ENCODE peak calls at places on chromosomes 7 and 10, in four cellular contexts. One of them, this sample, is unnamed.

GRCh38 chr7:36979810-36980248 is 255.5 kb upstream of the AOAH start:
- DNase-seq in heart left ventricle: no peak
- DNase-seq in stomach: no peak
- DNase-seq in right lobe of liver: no peak
- DNase-seq in this sample: peak; percentile 40

GRCh38 chr7:127782550-127783266 is 130.7 kb downstream of the SND1 start:
- DNase-seq in heart left ventricle: no peak
- DNase-seq in stomach: no peak
- DNase-seq in right lobe of liver: no peak
- DNase-seq in this sample: no peak

GRCh38 chr7:127751723-127752448 is 99.9 kb downstream of the SND1 start:
- DNase-seq in heart left ventricle: no peak
- DNase-seq in stomach: peak; percentile 26
- DNase-seq in right lobe of liver: peak; percentile 71
- DNase-seq in this sample: peak; percentile 58

GRCh38 chr7:117249696-117250095 is 73.2 kb downstream of the WNT2 start:
- DNase-seq in right lobe of liver: no peak
- DNase-seq in heart left ventricle: no peak
- DNase-seq in stomach: no peak
- DNase-seq in this sample: no peak

GRCh38 chr10:3426190-3426845 is 253.7 kb upstream of the PITRM1 start:
- DNase-seq in right lobe of liver: no peak
- DNase-seq in heart left ventricle: no peak
- DNase-seq in stomach: no peak
- DNase-seq in this sample: no peak

GRCh38 chr10:112189465-112189864 is 5.9 kb upstream of the GPAM start:
- DNase-seq in heart left ventricle: no peak
- DNase-seq in right lobe of liver: no peak
- DNase-seq in stomach: no peak
- DNase-seq in this sample: no peak

GRCh38 chr7:155590215-155591023 is 44.1 kb upstream of the CNPY1 start:
- DNase-seq in heart left ventricle: no peak
- DNase-seq in stomach: peak; percentile 66
- DNase-seq in right lobe of liver: peak; percentile 82
- DNase-seq in this sample: peak; percentile 44

GRCh38 chr7:158378978-158379377 is 208.6 kb downstream of the PTPRN2 start:
- DNase-seq in stomach: no peak
- DNase-seq in right lobe of liver: no peak
- DNase-seq in heart left ventricle: no peak
- DNase-seq in this sample: no peak

GRCh38 chr7:157337316-157338149 is 729 bp downstream of the DNAJB6 start:
- DNase-seq in stomach: peak; percentile 76
- DNase-seq in right lobe of liver: peak; percentile 77
- DNase-seq in heart left ventricle: peak; percentile 70
- DNase-seq in this sample: peak; percentile 73

GRCh38 chr10:1559731-1560130 is 177.6 kb downstream of the ADARB2 start:
- DNase-seq in right lobe of liver: no peak
- DNase-seq in stomach: no peak
- DNase-seq in heart left ventricle: no peak
- DNase-seq in this sample: no peak

GRCh38 chr7:90119178-90119971 is 34.9 kb upstream of the STEAP1 start:
- DNase-seq in right lobe of liver: peak; percentile 60
- DNase-seq in heart left ventricle: peak; percentile 32
- DNase-seq in stomach: no peak
- DNase-seq in this sample: peak; percentile 59

GRCh38 chr10:62071846-62072281 is 170.4 kb downstream of the ARID5B start:
- DNase-seq in right lobe of liver: no peak
- DNase-seq in stomach: no peak
- DNase-seq in heart left ventricle: no peak
- DNase-seq in this sample: no peak

GRCh38 chr7:121800916-121801675 is 71.9 kb upstream of the PTPRZ1 start:
- DNase-seq in stomach: no peak
- DNase-seq in heart left ventricle: no peak
- DNase-seq in right lobe of liver: no peak
- DNase-seq in this sample: no peak

GRCh38 chr7:39659356-39660013 is 36.1 kb downstream of the RALA start:
- DNase-seq in heart left ventricle: no peak
- DNase-seq in stomach: no peak
- DNase-seq in right lobe of liver: no peak
- DNase-seq in this sample: no peak

GRCh38 chr7:47833211-47833610 is 115.1 kb downstream of the PKD1L1 start:
- DNase-seq in heart left ventricle: no peak
- DNase-seq in stomach: no peak
- DNase-seq in right lobe of liver: no peak
- DNase-seq in this sample: no peak

GRCh38 chr10:107168739-107169138 is 4.2 kb upstream of the SORCS1 start:
- DNase-seq in right lobe of liver: no peak
- DNase-seq in heart left ventricle: no peak
- DNase-seq in stomach: no peak
- DNase-seq in this sample: no peak

GRCh38 chr7:117800406-117800805 is 72.8 kb downstream of the CTTNBP2 start:
- DNase-seq in stomach: no peak
- DNase-seq in right lobe of liver: no peak
- DNase-seq in heart left ventricle: no peak
- DNase-seq in this sample: no peak

GRCh38 chr10:55441777-55442176 is 640.7 kb upstream of the PCDH15 start:
- DNase-seq in stomach: no peak
- DNase-seq in heart left ventricle: no peak
- DNase-seq in right lobe of liver: no peak
- DNase-seq in this sample: no peak

GRCh38 chr10:44924261-44925040 is 13.3 kb downstream of the TMEM72 start:
- DNase-seq in heart left ventricle: no peak
- DNase-seq in right lobe of liver: no peak
- DNase-seq in stomach: no peak
- DNase-seq in this sample: peak; percentile 12

GRCh38 chr7:132575336-132575986 is 809 bp downstream of the PLXNA4 start:
- DNase-seq in stomach: no peak
- DNase-seq in right lobe of liver: no peak
- DNase-seq in heart left ventricle: peak; percentile 58
- DNase-seq in this sample: peak; percentile 71

GRCh38 chr7:6636741-6637543 is at the start of gene ZNF316:
- DNase-seq in right lobe of liver: peak; percentile 78
- DNase-seq in stomach: peak; percentile 69
- DNase-seq in heart left ventricle: peak; percentile 72
- DNase-seq in this sample: peak; percentile 69

GRCh38 chr10:131911451-131911850 is 10.6 kb downstream of the PPP2R2D start:
- DNase-seq in stomach: no peak
- DNase-seq in heart left ventricle: no peak
- DNase-seq in right lobe of liver: no peak
- DNase-seq in this sample: no peak
- H3K4me3 ChIP-seq in stomach: no peak overlapping the region
- H3K4me3 ChIP-seq in heart left ventricle: no peak overlapping the region
- H3K4me3 ChIP-seq in right lobe of liver: no peak overlapping the region
- H3K4me3 ChIP-seq in this sample: no peak overlapping the region

DNA sequence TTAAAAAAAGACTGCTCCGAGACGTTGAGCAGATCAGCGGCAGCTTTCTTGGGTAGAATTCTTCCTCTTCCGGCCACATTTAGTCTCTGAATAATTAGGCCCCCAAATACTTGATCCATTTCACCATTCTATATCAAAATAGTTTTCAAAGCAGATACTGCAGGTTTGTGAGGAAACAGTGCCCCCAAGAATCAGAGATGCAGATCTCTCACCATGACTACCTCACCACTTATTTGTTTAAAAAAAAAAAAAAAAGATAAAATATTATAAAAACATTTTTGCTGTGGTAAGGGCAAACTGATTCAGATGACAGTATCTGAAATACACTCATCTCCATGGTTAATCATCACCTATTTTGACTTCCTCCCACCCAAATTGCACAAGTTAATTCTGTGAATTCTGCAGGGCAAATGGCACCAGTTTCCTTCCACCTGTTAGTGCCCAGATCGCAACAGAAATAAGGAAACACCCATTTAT is 210.4 kb downstream of the FAM107B start:
- DNase-seq in heart left ventricle: no peak
- DNase-seq in stomach: no peak
- DNase-seq in right lobe of liver: no peak
- DNase-seq in this sample: no peak
- TF ChIP-seq POLR2A in heart left ventricle: no peak
- TF ChIP-seq POLR2A in stomach: no peak
- TF ChIP-seq POLR2A in right lobe of liver: peak; percentile 57
- TF ChIP-seq POLR2A in this sample: no peak

GRCh38 chr7:1431226-1431625 is 28.0 kb downstream of the MICALL2 start:
- DNase-seq in stomach: no peak
- DNase-seq in right lobe of liver: no peak
- DNase-seq in heart left ventricle: no peak
- DNase-seq in this sample: peak; percentile 22

GRCh38 chr7:1431644-1432380 is 27.5 kb downstream of the MICALL2 start:
- DNase-seq in heart left ventricle: no peak
- DNase-seq in right lobe of liver: no peak
- DNase-seq in stomach: no peak
- DNase-seq in this sample: no peak

GRCh38 chr7:1434165-1434718 is 25.0 kb downstream of the MICALL2 start:
- DNase-seq in heart left ventricle: no peak
- DNase-seq in stomach: no peak
- DNase-seq in right lobe of liver: no peak
- DNase-seq in this sample: no peak

GRCh38 chr7:1433128-1433920 is 25.9 kb downstream of the MICALL2 start:
- DNase-seq in right lobe of liver: no peak
- DNase-seq in stomach: no peak
- DNase-seq in heart left ventricle: no peak
- DNase-seq in this sample: no peak

DNA sequence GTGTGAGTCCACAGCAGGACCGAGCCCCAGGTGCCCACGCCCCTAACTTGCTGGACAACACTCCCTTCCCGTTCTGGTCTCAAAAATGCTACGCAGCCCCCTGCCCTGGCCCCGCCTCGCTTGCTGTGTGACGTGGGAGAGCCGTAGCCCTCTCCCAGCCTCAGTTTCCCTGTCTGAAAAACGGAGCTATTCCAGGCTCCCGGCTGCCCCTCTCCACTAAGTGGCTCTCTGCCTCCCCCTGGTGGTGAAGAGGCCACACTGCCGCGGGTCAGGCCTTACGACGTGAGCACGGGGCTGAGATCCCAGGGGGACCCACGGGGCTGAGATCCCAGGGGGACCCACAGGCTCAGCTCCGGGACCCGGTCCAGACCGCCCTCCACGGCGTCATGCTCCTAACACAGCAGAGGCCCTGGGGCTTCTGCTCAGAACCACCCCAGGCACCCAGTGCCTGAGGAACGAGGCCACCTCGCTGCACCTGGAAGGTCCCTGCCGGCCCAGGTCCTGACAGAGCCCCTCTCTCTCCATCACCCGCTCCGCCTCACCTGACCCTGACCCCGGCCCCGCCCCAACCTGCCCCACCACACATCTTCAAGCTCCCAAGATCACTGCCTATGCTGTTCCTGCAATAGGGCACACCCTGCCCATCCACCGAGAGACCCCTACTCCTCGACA is 26.7 kb downstream of the MICALL2 start:
- DNase-seq in right lobe of liver: peak; percentile 81
- DNase-seq in heart left ventricle: peak; percentile 66
- DNase-seq in stomach: peak; percentile 82
- DNase-seq in this sample: peak; percentile 56
- TF ChIP-seq CTCF in right lobe of liver: peak; percentile 96
- TF ChIP-seq CTCF in heart left ventricle: peak; percentile 98
- TF ChIP-seq CTCF in stomach: no peak
- TF ChIP-seq CTCF in this sample: peak; percentile 90

GRCh38 chr7:134831862-134832261 is 52.4 kb downstream of the CALD1 start:
- DNase-seq in stomach: no peak
- DNase-seq in right lobe of liver: no peak
- DNase-seq in heart left ventricle: peak; percentile 27
- DNase-seq in this sample: no peak
- H3K4me3 ChIP-seq in stomach: no peak overlapping the region
- H3K4me3 ChIP-seq in right lobe of liver: no peak overlapping the region
- H3K4me3 ChIP-seq in heart left ventricle: peak overlapping the region; percentile 29
- H3K4me3 ChIP-seq in this sample: no peak overlapping the region

GRCh38 chr10:99854860-99855259 is 72.4 kb downstream of the ABCC2 start:
- DNase-seq in stomach: no peak
- DNase-seq in right lobe of liver: no peak
- DNase-seq in heart left ventricle: peak; percentile 20
- DNase-seq in this sample: no peak

GRCh38 chr10:99858849-99859248 is 76.4 kb downstream of the ABCC2 start:
- DNase-seq in right lobe of liver: no peak
- DNase-seq in stomach: no peak
- DNase-seq in heart left ventricle: no peak
- DNase-seq in this sample: no peak

GRCh38 chr10:99852481-99853213 is 70.2 kb downstream of the ABCC2 start:
- DNase-seq in heart left ventricle: no peak
- DNase-seq in stomach: no peak
- DNase-seq in right lobe of liver: no peak
- DNase-seq in this sample: no peak

GRCh38 chr10:99853655-99854054 is 71.2 kb downstream of the ABCC2 start:
- DNase-seq in right lobe of liver: no peak
- DNase-seq in heart left ventricle: no peak
- DNase-seq in stomach: no peak
- DNase-seq in this sample: no peak

GRCh38 chr10:99855479-99856071 is 73.1 kb downstream of the ABCC2 start:
- DNase-seq in heart left ventricle: no peak
- DNase-seq in stomach: no peak
- DNase-seq in right lobe of liver: no peak
- DNase-seq in this sample: no peak
- TF ChIP-seq POLR2A in heart left ventricle: no peak
- TF ChIP-seq POLR2A in stomach: no peak
- TF ChIP-seq POLR2A in right lobe of liver: no peak
- TF ChIP-seq POLR2A in this sample: no peak

GRCh38 chr10:43881657-43882056 is 233.0 kb upstream of the ZNF32 start:
- DNase-seq in right lobe of liver: no peak
- DNase-seq in stomach: no peak
- DNase-seq in heart left ventricle: no peak
- DNase-seq in this sample: no peak

GRCh38 chr10:43884516-43885105 is 235.9 kb upstream of the ZNF32 start:
- DNase-seq in stomach: no peak
- DNase-seq in heart left ventricle: no peak
- DNase-seq in right lobe of liver: no peak
- DNase-seq in this sample: no peak

GRCh38 chr10:43885252-43885651 is 236.6 kb upstream of the ZNF32 start:
- DNase-seq in heart left ventricle: no peak
- DNase-seq in right lobe of liver: no peak
- DNase-seq in stomach: no peak
- DNase-seq in this sample: no peak

GRCh38 chr10:43888551-43888950 is 239.9 kb upstream of the ZNF32 start:
- DNase-seq in stomach: no peak
- DNase-seq in heart left ventricle: no peak
- DNase-seq in right lobe of liver: no peak
- DNase-seq in this sample: no peak

DNA sequence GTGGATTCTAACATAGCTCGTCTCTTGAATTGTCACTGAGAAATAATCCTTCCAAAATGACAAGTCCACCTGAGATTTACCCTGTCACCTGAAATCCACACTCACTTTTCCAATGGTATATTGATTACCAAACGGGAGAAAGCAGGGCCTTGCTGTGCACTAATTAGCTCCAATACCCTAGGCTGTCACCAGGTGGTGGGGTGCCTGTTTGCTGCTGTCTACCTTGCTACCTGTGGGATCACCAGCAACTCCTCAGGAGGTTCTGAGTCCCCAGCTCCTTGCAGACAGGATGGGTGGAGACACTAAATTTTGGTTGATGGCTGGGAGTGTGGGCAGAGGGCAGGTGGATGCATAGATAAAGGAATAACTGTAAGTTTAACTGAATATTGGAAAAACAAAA is 237.2 kb upstream of the ZNF32 start:
- DNase-seq in heart left ventricle: no peak
- DNase-seq in stomach: no peak
- DNase-seq in right lobe of liver: no peak
- DNase-seq in this sample: no peak
- TF ChIP-seq CTCF in heart left ventricle: no peak
- TF ChIP-seq CTCF in stomach: no peak
- TF ChIP-seq CTCF in right lobe of liver: no peak
- TF ChIP-seq CTCF in this sample: no peak

This sample was measured in adrenal gland.